ENCODE peak calls at places on chromosomes 11 and 22, in five cellular contexts. One of them, this sample, is unnamed.

GRCh38 chr22:35631597-35631996 is 14.5 kb upstream of the MB start:
- DNase-seq in astrocyte: no peak
- DNase-seq in mucosa of descending colon: no peak
- DNase-seq in GM12865: peak
- DNase-seq in endothelial cell: peak
- DNase-seq in this sample: no peak

GRCh38 chr11:10322830-10323792 is 18.2 kb downstream of the ADM start:
- DNase-seq in astrocyte: peak
- DNase-seq in mucosa of descending colon: no peak
- DNase-seq in GM12865: peak
- DNase-seq in endothelial cell: peak
- DNase-seq in this sample: peak

GRCh38 chr11:17764446-17765218 is 30.1 kb downstream of the KCNC1 start:
- DNase-seq in astrocyte: no peak
- DNase-seq in mucosa of descending colon: peak
- DNase-seq in GM12865: no peak
- DNase-seq in endothelial cell: no peak
- DNase-seq in this sample: peak

GRCh38 chr11:35608502-35608901 is 9.8 kb upstream of the FJX1 start:
- DNase-seq in astrocyte: no peak
- DNase-seq in mucosa of descending colon: no peak
- DNase-seq in GM12865: no peak
- DNase-seq in endothelial cell: no peak
- DNase-seq in this sample: no peak

GRCh38 chr11:113668255-113668654 is 37.9 kb downstream of the TMPRSS5 start:
- DNase-seq in astrocyte: peak
- DNase-seq in mucosa of descending colon: no peak
- DNase-seq in GM12865: no peak
- DNase-seq in endothelial cell: no peak
- DNase-seq in this sample: no peak

GRCh38 chr11:38014405-38014804 is 1416.4 kb upstream of the RAG2 start:
- DNase-seq in astrocyte: peak
- DNase-seq in mucosa of descending colon: no peak
- DNase-seq in GM12865: no peak
- DNase-seq in endothelial cell: no peak
- DNase-seq in this sample: no peak

GRCh38 chr22:43945632-43946390 is 9.4 kb upstream of the SAMM50 start:
- DNase-seq in astrocyte: no peak
- DNase-seq in mucosa of descending colon: no peak
- DNase-seq in GM12865: peak
- DNase-seq in endothelial cell: peak
- DNase-seq in this sample: peak

GRCh38 chr11:71139516-71140205 is 112.7 kb downstream of the SHANK2 start:
- DNase-seq in astrocyte: no peak
- DNase-seq in mucosa of descending colon: no peak
- DNase-seq in GM12865: no peak
- DNase-seq in endothelial cell: no peak
- DNase-seq in this sample: no peak

GRCh38 chr11:30128269-30128932 is 102.4 kb upstream of the FSHB start:
- DNase-seq in astrocyte: peak
- DNase-seq in mucosa of descending colon: no peak
- DNase-seq in GM12865: peak
- DNase-seq in endothelial cell: no peak
- DNase-seq in this sample: peak

GRCh38 chr11:10529279-10529678 is 11.7 kb downstream of the RNF141 start:
- DNase-seq in astrocyte: peak
- DNase-seq in mucosa of descending colon: no peak
- DNase-seq in GM12865: no peak
- DNase-seq in endothelial cell: no peak
- DNase-seq in this sample: no peak

GRCh38 chr11:107704432-107704831 is 7.4 kb downstream of the SLN start:
- DNase-seq in astrocyte: peak
- DNase-seq in mucosa of descending colon: no peak
- DNase-seq in GM12865: no peak
- DNase-seq in endothelial cell: no peak
- DNase-seq in this sample: no peak

GRCh38 chr22:49754674-49755590 is 72.7 kb downstream of the BRD1 start:
- DNase-seq in astrocyte: no peak
- DNase-seq in mucosa of descending colon: peak
- DNase-seq in GM12865: no peak
- DNase-seq in endothelial cell: no peak
- DNase-seq in this sample: peak

GRCh38 chr11:72738199-72739141 is 13.7 kb downstream of the ARAP1 start:
- DNase-seq in astrocyte: no peak
- DNase-seq in mucosa of descending colon: peak
- DNase-seq in GM12865: peak
- DNase-seq in endothelial cell: no peak
- DNase-seq in this sample: no peak

GRCh38 chr22:20259336-20259705 is 8.8 kb downstream of the RTN4R start:
- DNase-seq in astrocyte: no peak
- DNase-seq in mucosa of descending colon: no peak
- DNase-seq in GM12865: no peak
- DNase-seq in endothelial cell: no peak
- DNase-seq in this sample: no peak

GRCh38 chr11:13429836-13430235 is 33.2 kb downstream of the BTBD10 start:
- DNase-seq in astrocyte: no peak
- DNase-seq in mucosa of descending colon: no peak
- DNase-seq in GM12865: no peak
- DNase-seq in endothelial cell: no peak
- DNase-seq in this sample: no peak

GRCh38 chr11:2802389-2803185 is 83.0 kb downstream of the CDKN1C start:
- DNase-seq in astrocyte: no peak
- DNase-seq in mucosa of descending colon: peak
- DNase-seq in GM12865: no peak
- DNase-seq in endothelial cell: no peak
- DNase-seq in this sample: no peak

GRCh38 chr22:50216684-50217520 is 16.1 kb downstream of the SELENOO start:
- DNase-seq in astrocyte: no peak
- DNase-seq in mucosa of descending colon: no peak
- DNase-seq in GM12865: no peak
- DNase-seq in endothelial cell: no peak
- DNase-seq in this sample: no peak

GRCh38 chr22:34344702-34345101 is 424.4 kb upstream of the LARGE1 start:
- DNase-seq in astrocyte: no peak
- DNase-seq in mucosa of descending colon: no peak
- DNase-seq in GM12865: no peak
- DNase-seq in endothelial cell: no peak
- DNase-seq in this sample: no peak

GRCh38 chr11:60504219-60504618 is 11.0 kb upstream of the MS4A13 start:
- DNase-seq in astrocyte: no peak
- DNase-seq in mucosa of descending colon: no peak
- DNase-seq in GM12865: peak
- DNase-seq in endothelial cell: no peak
- DNase-seq in this sample: no peak

GRCh38 chr22:48146426-48146825 is 1384.0 kb downstream of the TBC1D22A start:
- DNase-seq in astrocyte: no peak
- DNase-seq in mucosa of descending colon: no peak
- DNase-seq in GM12865: no peak
- DNase-seq in endothelial cell: no peak
- DNase-seq in this sample: no peak

GRCh38 chr22:37442537-37442936 is 15.3 kb upstream of the ELFN2 start:
- DNase-seq in astrocyte: peak
- DNase-seq in mucosa of descending colon: no peak
- DNase-seq in GM12865: peak
- DNase-seq in endothelial cell: no peak
- DNase-seq in this sample: peak

GRCh38 chr11:44464741-44465140 is 100.7 kb upstream of the CD82 start:
- DNase-seq in astrocyte: no peak
- DNase-seq in mucosa of descending colon: no peak
- DNase-seq in GM12865: peak
- DNase-seq in endothelial cell: no peak
- DNase-seq in this sample: no peak

GRCh38 chr11:108871867-108872266 is 207.0 kb downstream of the DDX10 start:
- DNase-seq in astrocyte: no peak
- DNase-seq in mucosa of descending colon: no peak
- DNase-seq in GM12865: no peak
- DNase-seq in endothelial cell: no peak
- DNase-seq in this sample: no peak

GRCh38 chr11:117220568-117220967 is 11.3 kb downstream of the PCSK7 start:
- DNase-seq in astrocyte: no peak
- DNase-seq in mucosa of descending colon: peak
- DNase-seq in GM12865: no peak
- DNase-seq in endothelial cell: no peak
- DNase-seq in this sample: no peak

GRCh38 chr11:90135016-90135415 is 553 bp downstream of the NAALAD2 start:
- DNase-seq in astrocyte: no peak
- DNase-seq in mucosa of descending colon: no peak
- DNase-seq in GM12865: no peak
- DNase-seq in endothelial cell: no peak
- DNase-seq in this sample: no peak

GRCh38 chr11:1238767-1239595 is 16.1 kb downstream of the MUC5B start:
- DNase-seq in astrocyte: no peak
- DNase-seq in mucosa of descending colon: peak
- DNase-seq in GM12865: no peak
- DNase-seq in endothelial cell: peak
- DNase-seq in this sample: no peak

GRCh38 chr11:95556342-95557151 is 233.0 kb downstream of the FAM76B start:
- DNase-seq in astrocyte: peak
- DNase-seq in mucosa of descending colon: no peak
- DNase-seq in GM12865: peak
- DNase-seq in endothelial cell: no peak
- DNase-seq in this sample: no peak

GRCh38 chr11:71078482-71078881 is 173.9 kb downstream of the SHANK2 start:
- DNase-seq in astrocyte: no peak
- DNase-seq in mucosa of descending colon: no peak
- DNase-seq in GM12865: no peak
- DNase-seq in endothelial cell: no peak
- DNase-seq in this sample: no peak

GRCh38 chr11:46390331-46391171 is 1.0 kb downstream of the CHRM4 start:
- DNase-seq in astrocyte: no peak
- DNase-seq in mucosa of descending colon: peak
- DNase-seq in GM12865: no peak
- DNase-seq in endothelial cell: no peak
- DNase-seq in this sample: peak

GRCh38 chr22:42856179-42856864 is 751 bp downstream of the ARFGAP3 start:
- DNase-seq in astrocyte: no peak
- DNase-seq in mucosa of descending colon: peak
- DNase-seq in GM12865: peak
- DNase-seq in endothelial cell: no peak
- DNase-seq in this sample: peak

GRCh38 chr22:44489817-44490216 is 8.2 kb downstream of the RTL6 start:
- DNase-seq in astrocyte: no peak
- DNase-seq in mucosa of descending colon: no peak
- DNase-seq in GM12865: no peak
- DNase-seq in endothelial cell: no peak
- DNase-seq in this sample: no peak

GRCh38 chr11:35614949-35615569 is 3.2 kb upstream of the FJX1 start:
- DNase-seq in astrocyte: no peak
- DNase-seq in mucosa of descending colon: no peak
- DNase-seq in GM12865: no peak
- DNase-seq in endothelial cell: no peak
- DNase-seq in this sample: no peak

This sample was measured in retina.